ENCODE peak calls at places on chromosome 10, in six cellular contexts. One of them, this sample, is unnamed.
A peak's percentile ranks its signal among the peaks of the same experiment; 100 is the strongest.

GRCh38 chr10:103840747-103841085 is 14.7 kb downstream of the SH3PXD2A start:
- DNase-seq in CD4-positive, alpha-beta T cell: no peak
- DNase-seq in NCI-H1436: no peak
- DNase-seq in T1000: no peak
- DNase-seq in cerebellar cortex: no peak
- DNase-seq in tibial artery: no peak
- DNase-seq in this sample: no peak

GRCh38 chr10:30848396-30849032 is 183.2 kb downstream of the ZNF438 start:
- DNase-seq in tibial artery: no peak
- DNase-seq in T1000: no peak
- DNase-seq in cerebellar cortex: no peak
- DNase-seq in CD4-positive, alpha-beta T cell: no peak
- DNase-seq in NCI-H1436: no peak
- DNase-seq in this sample: no peak

GRCh38 chr10:103502849-103503660 is 9.6 kb downstream of the NEURL1 start:
- DNase-seq in T1000: no peak
- DNase-seq in CD4-positive, alpha-beta T cell: no peak
- DNase-seq in NCI-H1436: no peak
- DNase-seq in cerebellar cortex: peak; percentile 88
- DNase-seq in tibial artery: no peak
- DNase-seq in this sample: no peak

GRCh38 chr10:86652361-86653202 is 1.8 kb upstream of the OPN4 start:
- DNase-seq in T1000: no peak
- DNase-seq in NCI-H1436: peak; percentile 22
- DNase-seq in tibial artery: peak; percentile 16
- DNase-seq in cerebellar cortex: no peak
- DNase-seq in CD4-positive, alpha-beta T cell: peak; percentile 27
- DNase-seq in this sample: no peak

GRCh38 chr10:102593074-102593803 is 51.0 kb upstream of the TRIM8 start:
- DNase-seq in CD4-positive, alpha-beta T cell: no peak
- DNase-seq in tibial artery: no peak
- DNase-seq in T1000: no peak
- DNase-seq in NCI-H1436: no peak
- DNase-seq in cerebellar cortex: no peak
- DNase-seq in this sample: no peak

GRCh38 chr10:30834143-30834542 is 197.5 kb downstream of the ZNF438 start:
- DNase-seq in CD4-positive, alpha-beta T cell: no peak
- DNase-seq in cerebellar cortex: no peak
- DNase-seq in tibial artery: no peak
- DNase-seq in T1000: no peak
- DNase-seq in NCI-H1436: no peak
- DNase-seq in this sample: no peak

GRCh38 chr10:94496010-94496409 is 49.6 kb upstream of the HELLS start:
- DNase-seq in T1000: no peak
- DNase-seq in CD4-positive, alpha-beta T cell: no peak
- DNase-seq in cerebellar cortex: no peak
- DNase-seq in NCI-H1436: no peak
- DNase-seq in tibial artery: no peak
- DNase-seq in this sample: no peak

GRCh38 chr10:78407009-78407711 is 373.5 kb downstream of the RPS24 start:
- DNase-seq in tibial artery: peak; percentile 57
- DNase-seq in T1000: no peak
- DNase-seq in cerebellar cortex: peak; percentile 99
- DNase-seq in CD4-positive, alpha-beta T cell: peak; percentile 66
- DNase-seq in NCI-H1436: peak; percentile 89
- DNase-seq in this sample: no peak

GRCh38 chr10:78332013-78332412 is 298.4 kb downstream of the RPS24 start:
- DNase-seq in T1000: no peak
- DNase-seq in CD4-positive, alpha-beta T cell: no peak
- DNase-seq in cerebellar cortex: no peak
- DNase-seq in NCI-H1436: no peak
- DNase-seq in tibial artery: peak; percentile 67
- DNase-seq in this sample: peak; percentile 64

GRCh38 chr10:83764681-83765080 is 374.6 kb upstream of the GHITM start:
- DNase-seq in CD4-positive, alpha-beta T cell: no peak
- DNase-seq in T1000: no peak
- DNase-seq in tibial artery: no peak
- DNase-seq in NCI-H1436: no peak
- DNase-seq in cerebellar cortex: no peak
- DNase-seq in this sample: no peak

GRCh38 chr10:132667613-132668394 is 118.1 kb downstream of the NKX6-2 start:
- DNase-seq in NCI-H1436: peak; percentile 44
- DNase-seq in CD4-positive, alpha-beta T cell: no peak
- DNase-seq in T1000: no peak
- DNase-seq in cerebellar cortex: no peak
- DNase-seq in tibial artery: no peak
- DNase-seq in this sample: no peak

GRCh38 chr10:79483948-79484347 is 28.4 kb upstream of the EIF5AL1 start:
- DNase-seq in NCI-H1436: no peak
- DNase-seq in CD4-positive, alpha-beta T cell: no peak
- DNase-seq in T1000: no peak
- DNase-seq in tibial artery: peak; percentile 48
- DNase-seq in cerebellar cortex: no peak
- DNase-seq in this sample: no peak

GRCh38 chr10:34102237-34102673 is 712.8 kb downstream of the PARD3 start:
- DNase-seq in T1000: no peak
- DNase-seq in NCI-H1436: no peak
- DNase-seq in CD4-positive, alpha-beta T cell: no peak
- DNase-seq in cerebellar cortex: no peak
- DNase-seq in tibial artery: peak; percentile 74
- DNase-seq in this sample: peak; percentile 93

GRCh38 chr10:34827087-34827766 is 12.1 kb upstream of the PARD3 start:
- DNase-seq in NCI-H1436: no peak
- DNase-seq in CD4-positive, alpha-beta T cell: no peak
- DNase-seq in cerebellar cortex: no peak
- DNase-seq in tibial artery: no peak
- DNase-seq in T1000: no peak
- DNase-seq in this sample: no peak

GRCh38 chr10:97540669-97541500 is 31.7 kb upstream of the ANKRD2 start:
- DNase-seq in tibial artery: no peak
- DNase-seq in NCI-H1436: no peak
- DNase-seq in cerebellar cortex: peak; percentile 33
- DNase-seq in CD4-positive, alpha-beta T cell: no peak
- DNase-seq in T1000: no peak
- DNase-seq in this sample: no peak

GRCh38 chr10:34824870-34825269 is 9.8 kb upstream of the PARD3 start:
- DNase-seq in cerebellar cortex: no peak
- DNase-seq in tibial artery: no peak
- DNase-seq in CD4-positive, alpha-beta T cell: no peak
- DNase-seq in NCI-H1436: no peak
- DNase-seq in T1000: no peak
- DNase-seq in this sample: no peak

GRCh38 chr10:113897693-113898618 is 43.5 kb downstream of the NHLRC2 start:
- DNase-seq in tibial artery: no peak
- DNase-seq in cerebellar cortex: peak; percentile 25
- DNase-seq in T1000: no peak
- DNase-seq in CD4-positive, alpha-beta T cell: no peak
- DNase-seq in NCI-H1436: no peak
- DNase-seq in this sample: no peak

GRCh38 chr10:43843331-43844101 is 194.8 kb upstream of the ZNF32 start:
- DNase-seq in tibial artery: peak; percentile 79
- DNase-seq in NCI-H1436: no peak
- DNase-seq in T1000: no peak
- DNase-seq in CD4-positive, alpha-beta T cell: no peak
- DNase-seq in cerebellar cortex: no peak
- DNase-seq in this sample: peak; percentile 94